ENCODE peak calls at places on chromosome 22, in six cellular contexts. One of them, this sample, is unnamed. For H3K27me3, the result is how much of the 10 kb centered on the place peaks cover.

GRCh38 chr22:29260031-29260560 is 7.7 kb downstream of the RHBDD3 start:
- DNase-seq in adrenal gland: no peak
- DNase-seq in GM23248: no peak
- DNase-seq in body of pancreas: no peak
- DNase-seq in breast epithelium: no peak
- DNase-seq in mammary epithelial cell: no peak
- DNase-seq in this sample: no peak

GRCh38 chr22:23856721-23857605 is 712 bp upstream of the SLC2A11 start:
- DNase-seq in mammary epithelial cell: peak
- DNase-seq in breast epithelium: peak
- DNase-seq in GM23248: peak
- DNase-seq in adrenal gland: peak
- DNase-seq in body of pancreas: peak
- DNase-seq in this sample: no peak

GRCh38 chr22:50274311-50274710 is 4.1 kb upstream of the MAPK11 start:
- DNase-seq in mammary epithelial cell: no peak
- DNase-seq in GM23248: peak
- DNase-seq in adrenal gland: peak
- DNase-seq in breast epithelium: no peak
- DNase-seq in body of pancreas: peak
- DNase-seq in this sample: peak

GRCh38 chr22:50530280-50530856 is 556 bp upstream of the TYMP start:
- DNase-seq in mammary epithelial cell: no peak
- DNase-seq in breast epithelium: peak
- DNase-seq in adrenal gland: peak
- DNase-seq in body of pancreas: peak
- DNase-seq in GM23248: peak
- DNase-seq in this sample: no peak

GRCh38 chr22:48258108-48258705 is 1495.8 kb downstream of the TBC1D22A start:
- DNase-seq in mammary epithelial cell: no peak
- DNase-seq in adrenal gland: no peak
- DNase-seq in body of pancreas: no peak
- DNase-seq in GM23248: no peak
- DNase-seq in breast epithelium: no peak
- DNase-seq in this sample: no peak

GRCh38 chr22:25815561-25815960 is 73.6 kb downstream of the MYO18B start:
- DNase-seq in adrenal gland: no peak
- DNase-seq in body of pancreas: no peak
- DNase-seq in GM23248: no peak
- DNase-seq in breast epithelium: no peak
- DNase-seq in mammary epithelial cell: no peak
- DNase-seq in this sample: no peak

GRCh38 chr22:25369133-25369532 is 149.7 kb downstream of the CRYBB2 start:
- DNase-seq in GM23248: no peak
- DNase-seq in adrenal gland: no peak
- DNase-seq in body of pancreas: no peak
- DNase-seq in breast epithelium: no peak
- DNase-seq in mammary epithelial cell: no peak
- DNase-seq in this sample: no peak

GRCh38 chr22:32842486-32842885 is 41.0 kb downstream of the TIMP3 start:
- DNase-seq in GM23248: no peak
- DNase-seq in breast epithelium: no peak
- DNase-seq in mammary epithelial cell: peak
- DNase-seq in adrenal gland: no peak
- DNase-seq in body of pancreas: no peak
- DNase-seq in this sample: no peak

GRCh38 chr22:23380230-23380573 is 199.9 kb downstream of the IGLL1 start:
- DNase-seq in breast epithelium: no peak
- DNase-seq in GM23248: no peak
- DNase-seq in mammary epithelial cell: no peak
- DNase-seq in adrenal gland: no peak
- DNase-seq in body of pancreas: no peak
- DNase-seq in this sample: no peak

GRCh38 chr22:41831383-41831782 is 1.5 kb upstream of the SREBF2 start:
- DNase-seq in body of pancreas: no peak
- DNase-seq in breast epithelium: peak
- DNase-seq in GM23248: peak
- DNase-seq in adrenal gland: no peak
- DNase-seq in mammary epithelial cell: no peak
- DNase-seq in this sample: no peak

GRCh38 chr22:21589415-21589814 is 21.9 kb downstream of the UBE2L3 start:
- DNase-seq in breast epithelium: no peak
- DNase-seq in adrenal gland: no peak
- DNase-seq in mammary epithelial cell: no peak
- DNase-seq in body of pancreas: no peak
- DNase-seq in GM23248: no peak
- DNase-seq in this sample: no peak

GRCh38 chr22:36017661-36018091 is 10.9 kb downstream of the RBFOX2 start:
- DNase-seq in breast epithelium: no peak
- DNase-seq in mammary epithelial cell: no peak
- DNase-seq in GM23248: no peak
- DNase-seq in body of pancreas: no peak
- DNase-seq in adrenal gland: no peak
- DNase-seq in this sample: no peak

GRCh38 chr22:33921576-33922181 is 1.4 kb upstream of the LARGE1 start:
- DNase-seq in mammary epithelial cell: peak
- DNase-seq in body of pancreas: peak
- DNase-seq in GM23248: peak
- DNase-seq in breast epithelium: peak
- DNase-seq in adrenal gland: peak
- DNase-seq in this sample: no peak

GRCh38 chr22:38454011-38454360 is 1.0 kb downstream of the KCNJ4 start:
- DNase-seq in body of pancreas: no peak
- DNase-seq in mammary epithelial cell: no peak
- DNase-seq in GM23248: no peak
- DNase-seq in breast epithelium: no peak
- DNase-seq in adrenal gland: no peak
- DNase-seq in this sample: no peak

GRCh38 chr22:20239951-20240773 is 28.0 kb downstream of the RTN4R start:
- DNase-seq in GM23248: no peak
- DNase-seq in body of pancreas: no peak
- DNase-seq in adrenal gland: no peak
- DNase-seq in breast epithelium: no peak
- DNase-seq in mammary epithelial cell: no peak
- DNase-seq in this sample: no peak

GRCh38 chr22:50576070-50576469 is 2.2 kb downstream of the CPT1B start:
- DNase-seq in mammary epithelial cell: peak
- DNase-seq in body of pancreas: peak
- DNase-seq in adrenal gland: no peak
- DNase-seq in GM23248: peak
- DNase-seq in breast epithelium: no peak
- DNase-seq in this sample: no peak

GRCh38 chr22:23044570-23044969 is 25.7 kb upstream of the GNAZ start:
- DNase-seq in body of pancreas: no peak
- DNase-seq in mammary epithelial cell: no peak
- DNase-seq in adrenal gland: no peak
- DNase-seq in GM23248: no peak
- DNase-seq in breast epithelium: no peak
- DNase-seq in this sample: no peak

GRCh38 chr22:49594078-49594477 is 233.6 kb downstream of the BRD1 start:
- DNase-seq in body of pancreas: no peak
- DNase-seq in mammary epithelial cell: no peak
- DNase-seq in breast epithelium: no peak
- DNase-seq in adrenal gland: no peak
- DNase-seq in GM23248: no peak
- DNase-seq in this sample: no peak

GRCh38 chr22:38618258-38618657 is 37.9 kb downstream of the FAM227A start:
- DNase-seq in breast epithelium: no peak
- DNase-seq in mammary epithelial cell: no peak
- DNase-seq in GM23248: no peak
- DNase-seq in adrenal gland: no peak
- DNase-seq in body of pancreas: no peak
- DNase-seq in this sample: no peak

GRCh38 chr22:20428496-20429253 is 8.9 kb downstream of the SCARF2 start:
- DNase-seq in body of pancreas: no peak
- DNase-seq in mammary epithelial cell: no peak
- DNase-seq in adrenal gland: no peak
- DNase-seq in GM23248: no peak
- DNase-seq in breast epithelium: no peak
- DNase-seq in this sample: no peak

GRCh38 chr22:44639891-44640617 is 62.0 kb upstream of the PRR5 start:
- DNase-seq in GM23248: no peak
- DNase-seq in breast epithelium: no peak
- DNase-seq in mammary epithelial cell: no peak
- DNase-seq in adrenal gland: peak
- DNase-seq in body of pancreas: no peak
- DNase-seq in this sample: no peak
- H3K27ac ChIP-seq in GM23248: no peak
- H3K27ac ChIP-seq in breast epithelium: peak
- H3K27ac ChIP-seq in mammary epithelial cell: no peak
- H3K27ac ChIP-seq in adrenal gland: no peak
- H3K27ac ChIP-seq in body of pancreas: peak
- H3K27ac ChIP-seq in this sample: no peak

GRCh38 chr22:43292633-43293025 is 50.5 kb downstream of the SCUBE1 start:
- DNase-seq in GM23248: no peak
- DNase-seq in mammary epithelial cell: no peak
- DNase-seq in breast epithelium: no peak
- DNase-seq in body of pancreas: no peak
- DNase-seq in adrenal gland: no peak
- DNase-seq in this sample: no peak
- H3K27me3 ChIP-seq in GM23248: under half
- H3K27me3 ChIP-seq in mammary epithelial cell: under half
- H3K27me3 ChIP-seq in breast epithelium: under half
- H3K27me3 ChIP-seq in body of pancreas: under half
- H3K27me3 ChIP-seq in adrenal gland: under half
- H3K27me3 ChIP-seq in this sample: under half

GRCh38 chr22:46107089-46107664 is 43.1 kb upstream of the PPARA start:
- DNase-seq in breast epithelium: peak
- DNase-seq in GM23248: peak
- DNase-seq in adrenal gland: peak
- DNase-seq in mammary epithelial cell: peak
- DNase-seq in body of pancreas: peak
- DNase-seq in this sample: no peak

GRCh38 chr22:46106279-46107022 is 43.9 kb upstream of the PPARA start:
- DNase-seq in body of pancreas: no peak
- DNase-seq in breast epithelium: no peak
- DNase-seq in mammary epithelial cell: no peak
- DNase-seq in adrenal gland: peak
- DNase-seq in GM23248: no peak
- DNase-seq in this sample: no peak

GRCh38 chr22:46104881-46105493 is 45.3 kb upstream of the PPARA start:
- DNase-seq in breast epithelium: no peak
- DNase-seq in body of pancreas: no peak
- DNase-seq in mammary epithelial cell: no peak
- DNase-seq in GM23248: peak
- DNase-seq in adrenal gland: no peak
- DNase-seq in this sample: no peak

GRCh38 chr22:46104170-46104880 is 46.0 kb upstream of the PPARA start:
- DNase-seq in mammary epithelial cell: peak
- DNase-seq in GM23248: peak
- DNase-seq in adrenal gland: peak
- DNase-seq in breast epithelium: no peak
- DNase-seq in body of pancreas: peak
- DNase-seq in this sample: no peak

GRCh38 chr22:46105494-46106278 is 44.6 kb upstream of the PPARA start:
- DNase-seq in breast epithelium: peak
- DNase-seq in GM23248: peak
- DNase-seq in mammary epithelial cell: peak
- DNase-seq in adrenal gland: no peak
- DNase-seq in body of pancreas: peak
- DNase-seq in this sample: no peak
- H3K27ac ChIP-seq in breast epithelium: peak
- H3K27ac ChIP-seq in GM23248: peak
- H3K27ac ChIP-seq in mammary epithelial cell: peak
- H3K27ac ChIP-seq in adrenal gland: peak
- H3K27ac ChIP-seq in body of pancreas: peak
- H3K27ac ChIP-seq in this sample: no peak

GRCh38 chr22:45869448-45869847 is 107.5 kb downstream of the WNT7B start:
- DNase-seq in GM23248: no peak
- DNase-seq in breast epithelium: peak
- DNase-seq in mammary epithelial cell: no peak
- DNase-seq in body of pancreas: no peak
- DNase-seq in adrenal gland: no peak
- DNase-seq in this sample: no peak
- H3K27me3 ChIP-seq in GM23248: under half
- H3K27me3 ChIP-seq in breast epithelium: under half
- H3K27me3 ChIP-seq in mammary epithelial cell: under half
- H3K27me3 ChIP-seq in body of pancreas: under half
- H3K27me3 ChIP-seq in adrenal gland: under half
- H3K27me3 ChIP-seq in this sample: under half

GRCh38 chr22:46662226-46662625 is 42.0 kb downstream of the GRAMD4 start:
- DNase-seq in breast epithelium: no peak
- DNase-seq in GM23248: no peak
- DNase-seq in body of pancreas: no peak
- DNase-seq in adrenal gland: no peak
- DNase-seq in mammary epithelial cell: no peak
- DNase-seq in this sample: no peak
- H3K27ac ChIP-seq in breast epithelium: no peak
- H3K27ac ChIP-seq in GM23248: no peak
- H3K27ac ChIP-seq in body of pancreas: peak
- H3K27ac ChIP-seq in adrenal gland: no peak
- H3K27ac ChIP-seq in mammary epithelial cell: no peak
- H3K27ac ChIP-seq in this sample: no peak

GRCh38 chr22:31789803-31790202 is 36.0 kb downstream of the DEPDC5 start:
- DNase-seq in GM23248: no peak
- DNase-seq in mammary epithelial cell: no peak
- DNase-seq in adrenal gland: no peak
- DNase-seq in breast epithelium: no peak
- DNase-seq in body of pancreas: no peak
- DNase-seq in this sample: no peak
- H3K27me3 ChIP-seq in GM23248: under half
- H3K27me3 ChIP-seq in mammary epithelial cell: under half
- H3K27me3 ChIP-seq in adrenal gland: under half
- H3K27me3 ChIP-seq in breast epithelium: under half
- H3K27me3 ChIP-seq in body of pancreas: under half
- H3K27me3 ChIP-seq in this sample: under half

GRCh38 chr22:39967996-39968968 is 8.1 kb downstream of the TMA7B start:
- DNase-seq in GM23248: peak
- DNase-seq in mammary epithelial cell: no peak
- DNase-seq in adrenal gland: no peak
- DNase-seq in breast epithelium: peak
- DNase-seq in body of pancreas: peak
- DNase-seq in this sample: no peak
- H3K27ac ChIP-seq in GM23248: no peak
- H3K27ac ChIP-seq in mammary epithelial cell: no peak
- H3K27ac ChIP-seq in adrenal gland: no peak
- H3K27ac ChIP-seq in breast epithelium: peak
- H3K27ac ChIP-seq in body of pancreas: peak
- H3K27ac ChIP-seq in this sample: no peak

GRCh38 chr22:37074537-37074936 is 23.0 kb downstream of the KCTD17 start:
- DNase-seq in adrenal gland: no peak
- DNase-seq in GM23248: no peak
- DNase-seq in mammary epithelial cell: no peak
- DNase-seq in breast epithelium: no peak
- DNase-seq in body of pancreas: no peak
- DNase-seq in this sample: no peak
- H3K27me3 ChIP-seq in adrenal gland: under half
- H3K27me3 ChIP-seq in GM23248: under half
- H3K27me3 ChIP-seq in mammary epithelial cell: under half
- H3K27me3 ChIP-seq in breast epithelium: under half
- H3K27me3 ChIP-seq in body of pancreas: under half
- H3K27me3 ChIP-seq in this sample: under half